ENCODE peak calls at places on chromosomes 13 and 19, in five cellular contexts. V is uterus; Z is effector memory CD4-positive, alpha-beta T cell; M is osteocyte; X is IMR-90. L is an unnamed sample.

GRCh38 chr13:29954082-29955043 is 103.9 kb upstream of the UBL3 start:
- DNase-seq in V (no peak), Z (peak), M (peak), X (no peak), L (no peak)

GRCh38 chr13:50678464-50679162 is 164.9 kb downstream of the DLEU7 start:
- DNase-seq in V (no peak), Z (no peak), M (no peak), X (peak), L (no peak)

GRCh38 chr13:77859450-77859849 is 59.2 kb downstream of the EDNRB start:
- DNase-seq in V (peak), Z (no peak), M (no peak), X (peak), L (no peak)

GRCh38 chr13:90107658-90108057 is 1239.8 kb upstream of the MIR17HG start:
- DNase-seq in V (no peak), Z (no peak), M (no peak), X (no peak), L (no peak)

GRCh38 chr19:29519931-29520330 is 5.9 kb upstream of the VSTM2B start:
- DNase-seq in V (no peak), Z (no peak), M (no peak), X (no peak), L (peak)

GRCh38 chr19:19021115-19021514 is 12.2 kb downstream of the SUGP2 start:
- DNase-seq in V (no peak), Z (no peak), M (no peak), X (peak), L (no peak)

GRCh38 chr19:16527971-16528521 is 14.2 kb downstream of the CHERP start:
- DNase-seq in V (no peak), Z (peak), M (no peak), X (no peak), L (no peak)

GRCh38 chr19:13241321-13242104 is 91.3 kb downstream of the IER2 start:
- DNase-seq in V (no peak), Z (no peak), M (no peak), X (no peak), L (no peak)

GRCh38 chr13:65468628-65469027 is 1761.5 kb downstream of the PCDH9 start:
- DNase-seq in V (no peak), Z (no peak), M (no peak), X (peak), L (no peak)

GRCh38 chr13:44103721-44104490 is 224.2 kb downstream of the LACC1 start:
- DNase-seq in V (no peak), Z (no peak), M (no peak), X (no peak), L (no peak)

GRCh38 chr19:30802424-30803013 is 430.3 kb downstream of the ZNF536 start:
- DNase-seq in V (no peak), Z (no peak), M (peak), X (no peak), L (no peak)

GRCh38 chr13:113342820-113343691 is 20.9 kb downstream of the GRTP1 start:
- DNase-seq in V (no peak), Z (no peak), M (no peak), X (no peak), L (no peak)

GRCh38 chr19:3370214-3370720 is 3.9 kb downstream of the NFIC start:
- DNase-seq in V (peak), Z (no peak), M (no peak), X (no peak), L (no peak)

GRCh38 chr13:109904218-109904617 is 117.8 kb upstream of the IRS2 start:
- DNase-seq in V (no peak), Z (no peak), M (no peak), X (no peak), L (no peak)

GRCh38 chr13:101979825-101980224 is 422.0 kb downstream of the FGF14 start:
- DNase-seq in V (no peak), Z (no peak), M (no peak), X (no peak), L (no peak)

GRCh38 chr19:45640849-45641273 is 1.7 kb upstream of the EML2 start:
- DNase-seq in V (no peak), Z (no peak), M (no peak), X (no peak), L (peak)

GRCh38 chr13:114077938-114078335 is 54.5 kb downstream of the RASA3 start:
- DNase-seq in V (peak), Z (no peak), M (no peak), X (peak), L (peak)